ENCODE peak calls at places on chromosomes 7 and 10, in six cellular contexts. Y, A, G, V, J and E are unnamed samples. For H3K9me3, the result is how much of the 10 kb centered on the place peaks cover.

GRCh38 chr7:83547526-83547925 is 101.4 kb downstream of the SEMA3E start:
- DNase-seq in V (peak), G (no peak), J (no peak), Y (peak), A (peak), E (no peak)

GRCh38 chr7:128215739-128216138 is 25.3 kb upstream of the LEP start:
- DNase-seq in Y (no peak), V (no peak), J (no peak), A (peak), G (no peak), E (no peak)

GRCh38 chr7:39186131-39186530 is 208.4 kb downstream of the POU6F2 start:
- DNase-seq in J (no peak), V (no peak), Y (no peak), A (no peak), G (no peak), E (no peak)

GRCh38 chr10:81200801-81201200 is 663.1 kb downstream of the SH2D4B start:
- DNase-seq in V (no peak), Y (no peak), G (no peak), J (no peak), A (no peak), E (no peak)

GRCh38 chr7:157017149-157017548 is 6.7 kb upstream of the MNX1 start:
- DNase-seq in A (no peak), Y (no peak), G (peak), V (no peak), J (no peak), E (no peak)

GRCh38 chr10:35219292-35219691 is 92.6 kb downstream of the CREM start:
- DNase-seq in G (no peak), A (peak), V (no peak), Y (no peak), J (no peak), E (no peak)

GRCh38 chr7:24073651-24074420 is 210.2 kb upstream of the NPY start:
- DNase-seq in V (no peak), A (no peak), G (no peak), Y (no peak), J (no peak), E (no peak)

GRCh38 chr10:34732926-34733325 is 82.2 kb downstream of the PARD3 start:
- DNase-seq in A (peak), Y (no peak), G (no peak), J (no peak), V (peak), E (no peak)

GRCh38 chr7:4707980-4708411 is 25.9 kb downstream of the FOXK1 start:
- DNase-seq in Y (no peak), G (no peak), J (no peak), A (no peak), V (no peak), E (no peak)

GRCh38 chr10:14723052-14723689 is 51.5 kb downstream of the FAM107B start:
- DNase-seq in Y (no peak), J (no peak), A (no peak), G (no peak), V (no peak), E (no peak)

GRCh38 chr7:6260291-6261183 is 11.9 kb downstream of the CYTH3 start:
- DNase-seq in J (no peak), Y (no peak), V (no peak), G (no peak), A (peak), E (no peak)
- H3K27ac ChIP-seq in J (peak), Y (no peak), V (no peak), G (peak), A (peak), E (peak)

GRCh38 chr10:1472178-1472577 is 265.1 kb downstream of the ADARB2 start:
- DNase-seq in Y (no peak), A (no peak), J (no peak), G (no peak), V (no peak), E (no peak)
- H3K9me3 ChIP-seq in Y (under half), A (under half), J (under half), G (under half), V (under half), E (under half)

GRCh38 chr10:60883187-60883586 is 60.8 kb downstream of the RHOBTB1 start:
- DNase-seq in G (no peak), V (peak), Y (no peak), A (peak), J (no peak), E (no peak)
- TF ChIP-seq CTCF in G (peak), V (peak), Y (peak), A (peak), J (no peak), E (peak)

GRCh38 chr10:31075434-31075833 is 43.8 kb upstream of the ZNF438 start:
- DNase-seq in V (peak), J (no peak), Y (no peak), G (no peak), A (peak), E (no peak)
- H3K27ac ChIP-seq in V (peak), J (peak), Y (no peak), G (peak), A (peak), E (no peak)

DNA sequence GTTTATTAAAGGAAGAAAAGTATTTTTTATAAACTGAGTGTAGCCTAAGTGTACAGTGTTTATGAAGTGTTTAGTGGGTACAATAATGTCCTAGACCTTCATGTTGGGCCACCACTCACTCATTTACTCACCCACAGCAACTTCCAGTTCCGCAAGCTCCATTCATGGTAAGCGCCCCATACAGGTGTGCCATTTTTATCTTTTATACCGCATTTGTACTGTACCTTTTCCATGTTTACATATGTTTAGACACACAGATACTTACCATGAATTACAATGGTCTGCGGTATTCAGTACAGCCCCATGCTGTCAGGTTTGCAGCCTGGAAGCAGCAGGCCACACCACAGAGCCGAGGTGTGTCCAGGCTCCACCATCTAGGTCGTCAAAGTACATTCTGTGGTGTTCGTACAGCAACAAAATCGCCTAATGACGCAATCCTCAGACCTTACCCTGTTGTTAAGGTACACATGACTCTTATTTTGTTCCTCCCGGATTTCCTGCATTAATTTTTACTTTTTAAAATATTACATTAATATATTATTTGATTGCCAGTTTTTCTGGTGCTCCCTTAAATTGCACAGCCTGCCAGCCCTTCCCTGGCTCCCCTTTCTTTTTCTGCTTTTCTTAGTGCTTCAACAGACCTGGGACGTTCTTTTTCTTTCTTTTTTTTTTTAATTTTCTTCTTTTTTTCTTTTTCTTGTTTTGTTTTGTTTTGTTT is 881 bp upstream of the SSBP1 start:
- DNase-seq in V (peak), J (peak), Y (peak), A (no peak), G (no peak), E (no peak)
- H3K9me3 ChIP-seq in V (under half), J (under half), Y (under half), A (under half), G (under half), E (under half)

DNA sequence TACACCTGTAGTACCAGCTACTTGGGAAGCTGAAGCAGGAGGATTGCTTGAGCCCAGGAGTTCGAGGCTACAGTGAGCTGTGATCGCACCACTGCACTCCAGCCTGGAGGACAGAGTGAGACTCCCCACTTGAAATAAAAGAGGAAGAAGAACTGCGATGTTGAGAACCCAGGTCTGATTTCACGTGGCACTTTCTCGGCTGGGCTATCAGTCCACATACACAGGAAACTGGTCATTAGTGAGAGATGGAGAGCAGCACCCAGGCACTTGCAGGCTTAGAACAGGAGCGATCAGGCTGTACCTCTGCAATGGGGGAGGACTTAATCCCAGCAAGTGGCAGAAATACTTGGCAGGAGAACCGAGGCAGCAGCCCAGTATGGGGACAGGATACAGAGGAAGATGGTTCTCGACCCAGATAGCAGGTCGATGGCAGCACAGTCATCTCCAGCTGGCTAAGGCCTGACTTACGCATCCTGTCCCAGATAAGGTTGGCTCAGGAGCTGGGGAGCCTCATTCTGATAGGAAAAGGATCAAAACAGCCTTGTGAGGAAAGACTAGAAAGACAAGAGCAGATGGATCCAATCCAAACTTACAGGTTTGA is 487.7 kb upstream of the AUTS2 start:
- DNase-seq in G (no peak), Y (no peak), V (no peak), A (no peak), J (no peak), E (no peak)
- TF ChIP-seq CTCF in G (no peak), Y (no peak), V (no peak), A (no peak), J (no peak), E (no peak)

DNA sequence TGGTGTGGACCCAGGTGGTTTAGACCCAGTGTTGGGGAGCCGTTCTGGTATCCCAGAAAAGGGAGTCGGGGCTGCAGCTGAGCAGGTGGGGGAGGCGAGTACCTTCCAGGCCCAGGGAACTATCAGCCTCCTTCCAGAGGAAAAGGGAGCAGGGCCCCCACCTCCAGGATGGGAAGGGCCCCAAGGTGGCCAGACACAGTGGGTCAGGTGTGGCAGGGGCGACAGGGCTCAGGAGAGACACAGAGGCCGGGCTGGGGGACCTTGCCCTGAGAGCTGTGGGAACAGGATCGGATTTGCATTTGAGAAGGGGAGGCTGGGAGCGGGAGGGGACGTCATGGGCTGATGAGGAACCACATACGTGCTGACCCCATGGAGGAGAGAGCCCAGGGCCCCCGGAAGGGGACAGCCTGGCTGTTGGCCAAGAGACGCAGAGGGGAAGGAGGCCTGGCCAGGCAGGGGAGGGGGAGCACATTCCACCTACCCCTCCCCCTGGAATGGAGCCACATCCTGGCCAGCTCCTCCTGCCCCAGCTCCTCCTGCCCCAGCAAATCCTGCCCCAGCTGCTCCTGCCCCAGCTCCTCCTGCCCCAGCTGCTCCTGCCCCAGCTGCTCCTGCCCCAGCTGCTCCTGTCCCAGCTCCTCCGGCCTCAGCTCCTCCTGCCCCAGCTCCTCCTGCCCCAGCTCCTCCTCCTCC is 9.7 kb upstream of the TTYH3 start:
- DNase-seq in A (no peak), J (no peak), G (no peak), Y (peak), V (no peak), E (no peak)
- H3K27ac ChIP-seq in A (no peak), J (no peak), G (no peak), Y (no peak), V (no peak), E (no peak)

GRCh38 chr7:64515781-64516180 is 47.1 kb downstream of the ZNF680 start:
- DNase-seq in J (no peak), V (no peak), G (no peak), A (no peak), Y (no peak), E (no peak)

GRCh38 chr7:64516451-64516850 is 46.4 kb downstream of the ZNF680 start:
- DNase-seq in V (no peak), J (no peak), A (peak), G (no peak), Y (no peak), E (no peak)

DNA sequence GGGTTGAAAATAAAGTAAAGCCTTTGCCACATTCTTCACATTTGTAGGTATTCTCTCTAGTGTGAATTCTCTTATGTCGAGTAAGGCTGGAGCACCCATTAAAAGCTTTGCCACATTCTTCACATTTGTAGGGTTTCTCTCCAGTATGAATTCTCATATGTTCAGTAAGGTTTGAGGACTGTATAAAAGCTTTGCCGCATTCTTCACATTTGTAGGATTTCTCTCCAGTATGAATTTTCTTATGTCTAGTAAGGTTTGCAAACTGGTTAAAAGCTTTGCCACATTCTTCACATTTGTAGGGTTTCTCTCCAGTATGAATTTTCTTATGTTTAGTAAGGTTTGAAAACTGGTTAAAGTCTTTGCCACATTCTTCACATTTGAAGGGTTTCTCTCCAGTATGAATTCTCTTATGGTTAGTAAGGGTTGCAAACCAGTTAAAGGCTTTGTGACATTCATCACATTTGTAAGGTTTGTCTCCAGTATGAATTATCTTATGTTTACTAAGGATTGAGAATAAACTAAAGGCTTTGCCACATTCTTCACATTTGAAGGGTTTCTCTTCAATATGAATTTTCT is 41.4 kb downstream of the ZNF680 start:
- DNase-seq in Y (no peak), G (no peak), A (no peak), V (no peak), J (no peak), E (no peak)
- H3K9me3 ChIP-seq in Y (under half), G (half or more), A (under half), V (under half), J (under half), E (half or more)

GRCh38 chr10:27561362-27561761 is 57.3 kb downstream of the RAB18 start:
- DNase-seq in J (no peak), G (no peak), A (no peak), Y (no peak), V (no peak), E (no peak)

GRCh38 chr10:27564381-27564780 is 60.3 kb downstream of the RAB18 start:
- DNase-seq in V (no peak), Y (no peak), J (no peak), G (no peak), A (no peak), E (no peak)

DNA sequence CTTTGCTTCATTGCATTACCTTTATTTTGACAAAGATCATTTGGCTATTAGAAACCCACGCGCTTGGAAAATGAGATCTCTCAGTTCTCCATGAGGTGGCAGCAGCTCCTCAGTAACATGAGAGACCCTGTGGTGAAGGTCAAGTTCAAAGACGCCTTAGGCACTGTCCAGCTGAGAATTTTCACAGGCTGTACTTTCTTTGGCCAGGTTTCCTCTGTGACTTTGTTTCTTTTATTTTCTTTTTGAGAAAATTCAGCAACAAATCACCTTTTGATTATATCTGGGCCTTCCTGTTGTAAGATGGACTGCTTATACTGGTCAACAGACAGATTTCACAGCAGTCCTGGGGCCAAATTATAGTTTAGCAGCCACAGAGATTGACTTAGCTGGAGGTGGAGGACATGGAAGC is 54.5 kb downstream of the RAB18 start:
- DNase-seq in V (peak), G (no peak), A (peak), Y (peak), J (peak), E (peak)
- TF ChIP-seq CTCF in V (peak), G (peak), A (peak), Y (peak), J (peak), E (peak)